ENCODE peak calls at places on chromosomes 5 and 9, in eight cellular contexts. E is HepG2; O is adrenal gland; U is lower lobe of right lung; Y is upper lobe of right lung; W is CD8-positive, alpha-beta T cell; P is tibial artery; G is heart left ventricle. I is an unnamed sample.

GRCh38 chr5:36305571-36306326 is 4.0 kb upstream of the RANBP3L start:
- DNase-seq in Y (peak), W (no peak), O (peak), E (peak), U (peak), P (peak), G (peak), I (no peak)

GRCh38 chr5:162068412-162068811 is 839 bp downstream of the GABRG2 start:
- DNase-seq in Y (no peak), U (peak), P (no peak), E (peak), W (no peak), O (peak), G (no peak), I (no peak)

GRCh38 chr5:23459214-23459613 is 48.2 kb upstream of the PRDM9 start:
- DNase-seq in O (no peak), E (no peak), W (no peak), P (no peak), Y (no peak), G (no peak), U (no peak), I (no peak)

GRCh38 chr9:101438523-101438922 is 2.9 kb upstream of the ALDOB start:
- DNase-seq in U (no peak), G (no peak), E (no peak), P (no peak), W (no peak), Y (no peak), O (no peak), I (no peak)

GRCh38 chr9:17928228-17928627 is 349.4 kb downstream of the SH3GL2 start:
- DNase-seq in W (no peak), E (no peak), Y (no peak), P (no peak), O (no peak), U (no peak), G (no peak), I (no peak)

GRCh38 chr9:123686131-123686848 is 243.6 kb downstream of the DENND1A start:
- DNase-seq in W (no peak), P (no peak), E (no peak), O (peak), U (no peak), Y (no peak), G (no peak), I (no peak)

GRCh38 chr9:33133186-33133585 is 34.0 kb downstream of the B4GALT1 start:
- DNase-seq in U (no peak), O (no peak), Y (no peak), E (no peak), P (peak), G (no peak), W (no peak), I (no peak)

GRCh38 chr9:101510344-101510940 is 23.2 kb upstream of the RNF20 start:
- DNase-seq in O (no peak), G (no peak), Y (no peak), U (no peak), E (no peak), W (no peak), P (no peak), I (no peak)

GRCh38 chr5:137015540-137016116 is 483.5 kb downstream of the SPOCK1 start:
- DNase-seq in U (no peak), Y (no peak), E (no peak), O (no peak), G (no peak), P (no peak), W (no peak), I (no peak)

GRCh38 chr5:115096034-115096769 is 73.5 kb downstream of the TRIM36 start:
- DNase-seq in E (no peak), G (no peak), W (no peak), U (no peak), P (no peak), O (no peak), Y (no peak), I (no peak)

GRCh38 chr9:4137234-4137633 is 162.6 kb downstream of the GLIS3 start:
- DNase-seq in E (peak), Y (no peak), G (no peak), O (no peak), P (no peak), W (no peak), U (no peak), I (peak)

GRCh38 chr5:44001675-44002380 is 387.4 kb downstream of the FGF10 start:
- DNase-seq in E (peak), Y (no peak), U (no peak), G (no peak), O (no peak), P (no peak), W (no peak), I (no peak)

GRCh38 chr5:150588495-150588890 is 52.0 kb upstream of the SYNPO start:
- DNase-seq in G (no peak), E (no peak), W (no peak), P (peak), O (no peak), Y (peak), U (no peak), I (peak)

GRCh38 chr5:137622850-137623249 is 113.0 kb downstream of the KLHL3 start:
- DNase-seq in O (peak), E (peak), U (peak), Y (peak), P (peak), G (peak), W (no peak), I (no peak)

GRCh38 chr5:36614657-36615308 is 8.4 kb downstream of the SLC1A3 start:
- DNase-seq in U (no peak), Y (no peak), O (no peak), E (no peak), W (no peak), P (no peak), G (no peak), I (no peak)

GRCh38 chr9:112184211-112184610 is 9.1 kb upstream of the SUSD1 start:
- DNase-seq in P (no peak), O (no peak), U (no peak), Y (no peak), W (no peak), E (no peak), G (no peak), I (no peak)

GRCh38 chr9:6512085-6512657 is 99.2 kb downstream of the UHRF2 start:
- DNase-seq in P (no peak), O (no peak), E (no peak), Y (no peak), G (no peak), W (no peak), U (no peak), I (no peak)

GRCh38 chr9:96209407-96210031 is 92.5 kb downstream of the HSD17B3 start:
- DNase-seq in E (no peak), O (peak), P (no peak), W (no peak), Y (no peak), U (no peak), G (no peak), I (no peak)

GRCh38 chr9:37466037-37466709 is 923 bp upstream of the ZBTB5 start:
- DNase-seq in G (peak), P (no peak), O (peak), U (peak), E (peak), Y (peak), W (no peak), I (peak)

GRCh38 chr9:118992813-118993747 is 376.2 kb downstream of the BRINP1 start:
- DNase-seq in G (no peak), E (no peak), P (no peak), Y (no peak), U (no peak), O (peak), W (no peak), I (no peak)

GRCh38 chr5:167049771-167050567 is 1241.5 kb upstream of the WWC1 start:
- DNase-seq in E (no peak), P (no peak), U (no peak), Y (no peak), G (no peak), O (no peak), W (no peak), I (no peak)

GRCh38 chr9:105244274-105244995 is at the start of gene SLC44A1:
- DNase-seq in W (peak), U (peak), O (peak), P (peak), G (peak), Y (peak), E (peak), I (peak)

GRCh38 chr9:86945868-86946711 is 1.2 kb downstream of the GAS1 start:
- DNase-seq in G (peak), Y (peak), O (peak), U (peak), E (no peak), P (peak), W (peak), I (peak)

GRCh38 chr5:143036146-143036927 is 266.2 kb downstream of the ARHGAP26 start:
- DNase-seq in G (no peak), W (no peak), P (no peak), E (no peak), U (no peak), O (no peak), Y (no peak), I (no peak)

GRCh38 chr5:139709587-139710369 is 61.6 kb downstream of the CXXC5 start:
- DNase-seq in O (peak), P (no peak), Y (no peak), W (no peak), E (no peak), U (peak), G (peak), I (no peak)

GRCh38 chr9:136107155-136107952 is 11.3 kb downstream of the TMEM250 start:
- DNase-seq in G (no peak), U (peak), O (no peak), W (no peak), Y (no peak), E (no peak), P (no peak), I (no peak)

GRCh38 chr5:38466444-38467189 is 89.8 kb downstream of the LIFR start:
- DNase-seq in Y (peak), G (peak), U (peak), W (no peak), E (no peak), P (peak), O (peak), I (no peak)

GRCh38 chr5:62731011-62731410 is 152.4 kb downstream of the LRRC70 start:
- DNase-seq in Y (no peak), G (no peak), W (no peak), O (no peak), E (no peak), P (no peak), U (no peak), I (no peak)

GRCh38 chr5:73701566-73701965 is 75.6 kb downstream of the ARHGEF28 start:
- DNase-seq in W (no peak), O (no peak), P (no peak), U (no peak), Y (no peak), E (no peak), G (no peak), I (no peak)

GRCh38 chr9:134522502-134522848 is 119.1 kb upstream of the COL5A1 start:
- DNase-seq in E (no peak), W (no peak), G (no peak), O (no peak), P (no peak), U (no peak), Y (peak), I (no peak)

GRCh38 chr9:121321039-121321503 is 49.0 kb downstream of the STOM start:
- DNase-seq in E (no peak), P (peak), Y (no peak), G (no peak), U (peak), O (no peak), W (no peak), I (no peak)

GRCh38 chr5:157867736-157868135 is 8.8 kb upstream of the CLINT1 start:
- DNase-seq in O (no peak), U (no peak), W (no peak), Y (no peak), G (no peak), E (no peak), P (no peak), I (no peak)

GRCh38 chr9:83266618-83267543 is 203.9 kb upstream of the RASEF start:
- DNase-seq in P (no peak), E (peak), G (no peak), W (no peak), O (peak), U (no peak), Y (no peak), I (no peak)

GRCh38 chr9:137174722-137175293 is 3.0 kb upstream of the TMEM210 start:
- DNase-seq in W (no peak), Y (no peak), G (no peak), P (no peak), E (no peak), O (no peak), U (no peak), I (no peak)

DNA sequence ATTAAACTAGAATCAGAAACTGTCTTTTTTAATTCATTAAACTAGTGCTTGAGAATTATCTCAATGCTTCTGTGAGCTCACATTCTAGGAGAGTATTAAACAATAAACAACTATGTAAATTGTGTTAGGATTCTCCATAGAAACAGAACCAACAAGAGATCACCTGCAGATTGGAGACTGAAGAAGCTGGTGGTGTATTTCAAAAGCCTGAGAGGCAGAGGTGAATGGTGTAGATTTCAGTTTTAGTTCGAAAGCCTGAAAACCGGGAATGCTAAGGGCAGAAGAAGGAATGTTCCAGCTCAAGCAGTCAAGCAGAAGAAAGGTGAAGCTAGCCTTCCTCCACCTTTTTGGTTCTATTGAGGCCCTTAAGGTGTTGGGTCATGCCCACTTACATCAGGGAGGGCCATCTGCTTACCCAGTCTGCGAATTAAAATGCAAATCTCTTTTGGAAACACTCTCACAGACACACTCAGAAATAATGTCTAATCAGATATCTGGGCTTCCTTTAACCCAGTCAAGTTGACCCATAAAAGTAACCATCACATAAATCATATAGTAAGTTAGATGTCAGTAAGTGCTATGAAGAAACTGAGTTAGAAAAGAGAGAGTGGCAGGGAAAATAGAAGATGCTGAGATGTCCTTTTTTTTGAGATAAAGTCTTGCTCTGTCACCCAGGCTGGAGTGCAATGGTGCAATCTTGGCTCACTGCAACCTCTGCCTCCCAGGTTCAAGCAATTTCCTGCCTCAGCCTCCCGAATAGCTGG is 291.5 kb downstream of the ARRDC3 start:
- DNase-seq in E (no peak), P (no peak), Y (no peak), U (no peak), O (no peak), W (no peak), G (no peak), I (no peak)
- H3K27ac ChIP-seq in E (no peak), P (no peak), Y (no peak), U (no peak), O (peak), W (no peak), G (no peak), I (no peak)

GRCh38 chr5:176743828-176744583 is 66.4 kb upstream of the UNC5A start:
- DNase-seq in U (no peak), O (no peak), G (peak), P (peak), Y (peak), E (no peak), W (no peak), I (peak)

GRCh38 chr5:176741566-176742211 is 68.7 kb upstream of the UNC5A start:
- DNase-seq in G (peak), W (no peak), Y (peak), P (peak), E (no peak), U (no peak), O (no peak), I (peak)

GRCh38 chr5:176743136-176743827 is 67.1 kb upstream of the UNC5A start:
- DNase-seq in W (no peak), G (peak), U (no peak), P (no peak), O (no peak), Y (peak), E (no peak), I (peak)

GRCh38 chr5:176742246-176743105 is 67.9 kb upstream of the UNC5A start:
- DNase-seq in P (peak), Y (peak), W (no peak), O (no peak), G (no peak), U (no peak), E (no peak), I (peak)

DNA sequence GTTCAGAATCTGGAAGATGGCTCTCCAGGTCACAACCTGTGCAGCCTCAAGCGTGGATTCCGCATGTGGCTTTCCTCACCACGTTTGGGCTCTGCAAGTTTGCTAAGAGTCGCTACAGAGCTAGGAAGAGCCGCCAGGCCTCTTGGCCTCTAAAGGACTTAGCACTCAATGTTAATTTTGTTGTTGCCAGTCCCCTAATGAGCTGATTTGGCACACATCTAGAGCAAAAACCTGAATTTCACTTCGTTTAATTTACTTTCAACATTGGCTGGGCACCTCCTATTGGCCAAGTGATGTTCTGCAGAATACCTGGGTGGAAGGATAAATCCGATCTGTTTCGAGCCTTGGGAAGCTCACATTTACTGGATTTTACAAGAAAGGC is 65.8 kb upstream of the UNC5A start:
- DNase-seq in U (no peak), Y (peak), G (no peak), P (no peak), O (no peak), E (no peak), W (no peak), I (no peak)
- TF ChIP-seq CTCF in U (no peak), Y (no peak), G (peak), P (no peak), O (no peak), E (peak), W (peak), I (peak)

DNA sequence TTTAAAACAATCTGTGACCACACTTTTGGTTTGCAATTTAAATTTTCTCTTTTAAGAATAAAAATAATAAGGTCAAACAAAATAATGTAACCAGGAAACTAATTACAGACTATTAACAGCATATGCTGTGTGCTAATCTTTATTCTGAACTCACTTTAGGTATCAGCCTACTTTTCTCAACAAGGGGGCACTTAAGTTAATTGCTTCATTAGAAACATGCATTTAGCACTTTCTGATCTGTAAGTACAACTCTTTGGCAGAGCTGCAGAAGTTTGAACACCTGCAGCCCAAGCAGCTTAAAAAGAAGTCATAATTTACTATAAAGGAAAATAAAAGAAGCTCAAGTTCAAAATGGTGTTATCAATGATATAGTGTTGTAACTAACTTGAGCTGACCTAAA is 21.7 kb downstream of the XRCC4 start:
- DNase-seq in E (no peak), P (no peak), U (no peak), Y (no peak), W (no peak), O (no peak), G (no peak), I (no peak)
- H3K4me3 ChIP-seq in E (no peak), P (no peak), U (no peak), Y (no peak), W (no peak), O (no peak), G (no peak), I (no peak)

DNA sequence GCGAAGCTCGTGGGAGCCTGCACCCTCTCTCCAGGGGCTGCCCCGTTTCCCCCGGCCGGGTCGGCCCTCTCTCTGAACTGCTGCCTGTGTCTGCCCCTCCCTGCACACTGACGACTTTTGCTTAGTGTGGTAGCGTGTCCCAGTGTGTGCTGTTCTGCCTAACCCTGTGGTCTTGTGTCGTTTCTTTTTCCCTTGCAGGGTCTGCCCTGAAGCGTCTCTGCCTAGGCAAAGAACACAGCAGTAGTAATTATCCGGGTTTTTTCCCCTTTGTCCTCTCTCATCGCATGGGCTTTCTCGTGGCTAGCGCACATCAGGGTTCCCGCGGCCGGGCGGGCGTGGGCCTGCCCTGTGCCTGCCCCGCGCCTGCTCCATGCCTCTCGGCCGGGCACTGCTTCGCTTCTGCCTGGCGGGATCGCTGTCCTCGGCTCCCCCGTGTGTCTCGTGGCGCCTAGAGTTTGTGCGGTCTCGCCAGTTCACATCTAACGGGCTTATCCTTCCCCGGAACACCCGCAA is 122.7 kb downstream of the WNK2 start:
- DNase-seq in U (no peak), O (peak), E (no peak), W (no peak), P (peak), Y (no peak), G (no peak), I (no peak)
- H3K27ac ChIP-seq in U (no peak), O (no peak), E (no peak), W (no peak), P (no peak), Y (no peak), G (no peak), I (no peak)

DNA sequence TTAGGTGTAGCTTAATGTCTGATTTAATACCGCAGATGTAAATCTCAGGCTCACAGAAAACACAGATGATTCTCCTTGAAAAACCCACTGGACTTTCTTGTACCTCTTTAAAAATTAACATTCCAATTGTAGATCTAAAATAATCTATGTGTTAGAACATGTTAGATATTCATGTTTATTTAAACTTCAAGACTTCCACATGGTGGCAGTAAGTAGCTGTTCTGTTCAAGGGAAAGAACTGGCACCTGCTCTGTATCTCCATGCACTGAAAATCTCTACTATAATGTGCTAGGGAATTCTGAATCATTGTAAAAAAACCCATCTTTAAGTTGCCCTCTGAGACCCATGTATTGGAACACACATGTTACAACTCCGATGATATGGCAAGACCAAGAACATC is 366.9 kb downstream of the DMRTA1 start:
- DNase-seq in P (no peak), G (no peak), E (peak), W (no peak), U (no peak), Y (no peak), O (no peak), I (no peak)
- TF ChIP-seq CTCF in P (no peak), G (peak), E (no peak), W (no peak), U (no peak), Y (no peak), O (no peak), I (peak)

DNA sequence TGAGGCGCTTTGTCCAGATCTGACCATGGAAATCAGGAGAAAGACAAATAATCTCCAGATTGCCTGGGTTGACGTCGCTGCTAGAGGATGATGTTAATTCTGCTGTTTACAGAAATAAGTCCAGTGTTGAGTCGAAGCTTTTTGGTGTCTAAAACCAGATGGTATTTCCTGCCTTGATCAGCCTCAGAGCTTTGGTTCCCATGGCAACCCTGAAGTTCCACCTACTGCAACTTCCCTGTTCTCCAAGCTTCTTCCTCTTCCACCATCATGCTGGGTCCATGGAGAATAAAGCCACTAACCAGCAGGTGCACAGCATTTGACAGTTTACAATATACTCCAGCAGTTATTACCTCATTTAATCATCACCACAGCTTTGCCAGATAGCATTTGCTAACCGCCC is 18.0 kb upstream of the GABBR2 start:
- DNase-seq in E (no peak), P (no peak), Y (no peak), W (no peak), U (no peak), O (no peak), G (no peak), I (no peak)
- H3K4me3 ChIP-seq in E (no peak), P (no peak), Y (no peak), W (no peak), U (no peak), O (no peak), G (no peak), I (no peak)

I was measured in RWPE2.